ENCODE peak calls at places on chromosomes 6 and 20, in nine cellular contexts. One of them, this sample, is unnamed.
A peak's percentile ranks its signal among the peaks of the same experiment; 100 is the strongest.

GRCh38 chr6:46378161-46378881 is 112.9 kb downstream of the RCAN2 start:
- DNase-seq in stimulated activated CD8-positive, alpha-beta memory T cell treated with anti-CD3 and anti-CD28 coated beads, Interleukin-2, amount 100 ng/mL, for 1 hour: no peak
- DNase-seq in HepG2: no peak
- DNase-seq in AG04450: no peak
- DNase-seq in A172: no peak
- DNase-seq in SK-N-DZ: no peak
- DNase-seq in psoas muscle: no peak
- DNase-seq in Daoy: no peak
- DNase-seq in T-helper 1 cell: no peak
- DNase-seq in this sample: no peak

GRCh38 chr20:10504893-10505292 is 69.8 kb downstream of the SLX4IP start:
- DNase-seq in stimulated activated CD8-positive, alpha-beta memory T cell treated with anti-CD3 and anti-CD28 coated beads, Interleukin-2, amount 100 ng/mL, for 1 hour: no peak
- DNase-seq in HepG2: no peak
- DNase-seq in AG04450: no peak
- DNase-seq in A172: no peak
- DNase-seq in SK-N-DZ: no peak
- DNase-seq in psoas muscle: no peak
- DNase-seq in Daoy: no peak
- DNase-seq in T-helper 1 cell: no peak
- DNase-seq in this sample: no peak

GRCh38 chr6:125363010-125363359 is 61.2 kb upstream of the HDDC2 start:
- DNase-seq in stimulated activated CD8-positive, alpha-beta memory T cell treated with anti-CD3 and anti-CD28 coated beads, Interleukin-2, amount 100 ng/mL, for 1 hour: no peak
- DNase-seq in HepG2: peak; percentile 9
- DNase-seq in AG04450: no peak
- DNase-seq in A172: peak; percentile 37
- DNase-seq in SK-N-DZ: no peak
- DNase-seq in psoas muscle: no peak
- DNase-seq in Daoy: peak; percentile 84
- DNase-seq in T-helper 1 cell: no peak
- DNase-seq in this sample: peak; percentile 26

GRCh38 chr6:118307581-118307980 is 240.5 kb upstream of the PLN start:
- DNase-seq in stimulated activated CD8-positive, alpha-beta memory T cell treated with anti-CD3 and anti-CD28 coated beads, Interleukin-2, amount 100 ng/mL, for 1 hour: no peak
- DNase-seq in HepG2: no peak
- DNase-seq in AG04450: no peak
- DNase-seq in A172: no peak
- DNase-seq in SK-N-DZ: no peak
- DNase-seq in psoas muscle: no peak
- DNase-seq in Daoy: no peak
- DNase-seq in T-helper 1 cell: no peak
- DNase-seq in this sample: no peak

GRCh38 chr20:41618807-41619294 is 674 bp upstream of the CHD6 start:
- DNase-seq in stimulated activated CD8-positive, alpha-beta memory T cell treated with anti-CD3 and anti-CD28 coated beads, Interleukin-2, amount 100 ng/mL, for 1 hour: no peak
- DNase-seq in HepG2: no peak
- DNase-seq in AG04450: no peak
- DNase-seq in A172: peak; percentile 8
- DNase-seq in SK-N-DZ: no peak
- DNase-seq in psoas muscle: no peak
- DNase-seq in Daoy: no peak
- DNase-seq in T-helper 1 cell: no peak
- DNase-seq in this sample: no peak

GRCh38 chr6:88629838-88630462 is 333.5 kb downstream of the RNGTT start:
- DNase-seq in stimulated activated CD8-positive, alpha-beta memory T cell treated with anti-CD3 and anti-CD28 coated beads, Interleukin-2, amount 100 ng/mL, for 1 hour: no peak
- DNase-seq in HepG2: no peak
- DNase-seq in AG04450: no peak
- DNase-seq in A172: peak; percentile 4
- DNase-seq in SK-N-DZ: peak; percentile 6
- DNase-seq in psoas muscle: no peak
- DNase-seq in Daoy: peak; percentile 20
- DNase-seq in T-helper 1 cell: no peak
- DNase-seq in this sample: peak; percentile 11

GRCh38 chr6:32153252-32153834 is 598 bp upstream of the PPT2 start:
- DNase-seq in stimulated activated CD8-positive, alpha-beta memory T cell treated with anti-CD3 and anti-CD28 coated beads, Interleukin-2, amount 100 ng/mL, for 1 hour: no peak
- DNase-seq in HepG2: peak; percentile 48
- DNase-seq in AG04450: no peak
- DNase-seq in A172: no peak
- DNase-seq in SK-N-DZ: peak; percentile 68
- DNase-seq in psoas muscle: peak; percentile 64
- DNase-seq in Daoy: peak; percentile 76
- DNase-seq in T-helper 1 cell: no peak
- DNase-seq in this sample: peak; percentile 32

GRCh38 chr20:59724457-59725366 is 120.4 kb downstream of the PHACTR3 start:
- DNase-seq in stimulated activated CD8-positive, alpha-beta memory T cell treated with anti-CD3 and anti-CD28 coated beads, Interleukin-2, amount 100 ng/mL, for 1 hour: no peak
- DNase-seq in HepG2: no peak
- DNase-seq in AG04450: no peak
- DNase-seq in A172: no peak
- DNase-seq in SK-N-DZ: no peak
- DNase-seq in psoas muscle: no peak
- DNase-seq in Daoy: no peak
- DNase-seq in T-helper 1 cell: no peak
- DNase-seq in this sample: no peak

GRCh38 chr6:1798303-1798964 is 188.7 kb downstream of the FOXC1 start:
- DNase-seq in stimulated activated CD8-positive, alpha-beta memory T cell treated with anti-CD3 and anti-CD28 coated beads, Interleukin-2, amount 100 ng/mL, for 1 hour: no peak
- DNase-seq in HepG2: no peak
- DNase-seq in AG04450: no peak
- DNase-seq in A172: no peak
- DNase-seq in SK-N-DZ: no peak
- DNase-seq in psoas muscle: no peak
- DNase-seq in Daoy: no peak
- DNase-seq in T-helper 1 cell: no peak
- DNase-seq in this sample: no peak

GRCh38 chr6:144006731-144007454 is 1.2 kb downstream of the PLAGL1 start:
- DNase-seq in stimulated activated CD8-positive, alpha-beta memory T cell treated with anti-CD3 and anti-CD28 coated beads, Interleukin-2, amount 100 ng/mL, for 1 hour: no peak
- DNase-seq in HepG2: no peak
- DNase-seq in AG04450: no peak
- DNase-seq in A172: peak; percentile 11
- DNase-seq in SK-N-DZ: no peak
- DNase-seq in psoas muscle: peak; percentile 52
- DNase-seq in Daoy: peak; percentile 49
- DNase-seq in T-helper 1 cell: no peak
- DNase-seq in this sample: peak; percentile 46

GRCh38 chr6:54654376-54654775 is 192.2 kb upstream of the FAM83B start:
- DNase-seq in stimulated activated CD8-positive, alpha-beta memory T cell treated with anti-CD3 and anti-CD28 coated beads, Interleukin-2, amount 100 ng/mL, for 1 hour: no peak
- DNase-seq in HepG2: no peak
- DNase-seq in AG04450: no peak
- DNase-seq in A172: no peak
- DNase-seq in SK-N-DZ: no peak
- DNase-seq in psoas muscle: no peak
- DNase-seq in Daoy: no peak
- DNase-seq in T-helper 1 cell: no peak
- DNase-seq in this sample: no peak

GRCh38 chr6:121216928-121217327 is 117.4 kb downstream of the TBC1D32 start:
- DNase-seq in stimulated activated CD8-positive, alpha-beta memory T cell treated with anti-CD3 and anti-CD28 coated beads, Interleukin-2, amount 100 ng/mL, for 1 hour: no peak
- DNase-seq in HepG2: no peak
- DNase-seq in AG04450: peak; percentile 1
- DNase-seq in A172: no peak
- DNase-seq in SK-N-DZ: no peak
- DNase-seq in psoas muscle: no peak
- DNase-seq in Daoy: no peak
- DNase-seq in T-helper 1 cell: no peak
- DNase-seq in this sample: no peak

GRCh38 chr20:62356948-62357667 is 10.0 kb downstream of the LAMA5 start:
- DNase-seq in stimulated activated CD8-positive, alpha-beta memory T cell treated with anti-CD3 and anti-CD28 coated beads, Interleukin-2, amount 100 ng/mL, for 1 hour: no peak
- DNase-seq in HepG2: no peak
- DNase-seq in AG04450: no peak
- DNase-seq in A172: peak; percentile 95
- DNase-seq in SK-N-DZ: no peak
- DNase-seq in psoas muscle: peak; percentile 86
- DNase-seq in Daoy: peak; percentile 87
- DNase-seq in T-helper 1 cell: no peak
- DNase-seq in this sample: no peak

GRCh38 chr6:31878761-31879542 is at the start of gene SLC44A4:
- DNase-seq in stimulated activated CD8-positive, alpha-beta memory T cell treated with anti-CD3 and anti-CD28 coated beads, Interleukin-2, amount 100 ng/mL, for 1 hour: no peak
- DNase-seq in HepG2: no peak
- DNase-seq in AG04450: no peak
- DNase-seq in A172: no peak
- DNase-seq in SK-N-DZ: no peak
- DNase-seq in psoas muscle: no peak
- DNase-seq in Daoy: no peak
- DNase-seq in T-helper 1 cell: no peak
- DNase-seq in this sample: no peak

GRCh38 chr6:45965007-45965406 is 50.7 kb downstream of the CLIC5 start:
- DNase-seq in stimulated activated CD8-positive, alpha-beta memory T cell treated with anti-CD3 and anti-CD28 coated beads, Interleukin-2, amount 100 ng/mL, for 1 hour: no peak
- DNase-seq in HepG2: no peak
- DNase-seq in AG04450: no peak
- DNase-seq in A172: no peak
- DNase-seq in SK-N-DZ: no peak
- DNase-seq in psoas muscle: no peak
- DNase-seq in Daoy: no peak
- DNase-seq in T-helper 1 cell: no peak
- DNase-seq in this sample: no peak

GRCh38 chr6:169997930-169998218 is 246.5 kb downstream of the ERMARD start:
- DNase-seq in stimulated activated CD8-positive, alpha-beta memory T cell treated with anti-CD3 and anti-CD28 coated beads, Interleukin-2, amount 100 ng/mL, for 1 hour: no peak
- DNase-seq in HepG2: no peak
- DNase-seq in AG04450: no peak
- DNase-seq in A172: peak; percentile 6
- DNase-seq in SK-N-DZ: no peak
- DNase-seq in psoas muscle: no peak
- DNase-seq in Daoy: peak; percentile 70
- DNase-seq in T-helper 1 cell: no peak
- DNase-seq in this sample: no peak

GRCh38 chr6:140043357-140043756 is 668.9 kb upstream of the CITED2 start:
- DNase-seq in stimulated activated CD8-positive, alpha-beta memory T cell treated with anti-CD3 and anti-CD28 coated beads, Interleukin-2, amount 100 ng/mL, for 1 hour: no peak
- DNase-seq in HepG2: no peak
- DNase-seq in AG04450: peak; percentile 71
- DNase-seq in A172: peak; percentile 98
- DNase-seq in SK-N-DZ: no peak
- DNase-seq in psoas muscle: no peak
- DNase-seq in Daoy: peak; percentile 85
- DNase-seq in T-helper 1 cell: no peak
- DNase-seq in this sample: peak; percentile 66

GRCh38 chr6:167570460-167571400 is 245.8 kb downstream of the TTLL2 start:
- DNase-seq in stimulated activated CD8-positive, alpha-beta memory T cell treated with anti-CD3 and anti-CD28 coated beads, Interleukin-2, amount 100 ng/mL, for 1 hour: no peak
- DNase-seq in HepG2: no peak
- DNase-seq in AG04450: no peak
- DNase-seq in A172: no peak
- DNase-seq in SK-N-DZ: no peak
- DNase-seq in psoas muscle: no peak
- DNase-seq in Daoy: no peak
- DNase-seq in T-helper 1 cell: no peak
- DNase-seq in this sample: no peak

GRCh38 chr6:132490024-132490423 is 22.9 kb downstream of the STX7 start:
- DNase-seq in stimulated activated CD8-positive, alpha-beta memory T cell treated with anti-CD3 and anti-CD28 coated beads, Interleukin-2, amount 100 ng/mL, for 1 hour: no peak
- DNase-seq in HepG2: no peak
- DNase-seq in AG04450: no peak
- DNase-seq in A172: no peak
- DNase-seq in SK-N-DZ: no peak
- DNase-seq in psoas muscle: peak; percentile 51
- DNase-seq in Daoy: no peak
- DNase-seq in T-helper 1 cell: no peak
- DNase-seq in this sample: no peak

GRCh38 chr6:161228911-161229591 is 44.8 kb downstream of the AGPAT4 start:
- DNase-seq in stimulated activated CD8-positive, alpha-beta memory T cell treated with anti-CD3 and anti-CD28 coated beads, Interleukin-2, amount 100 ng/mL, for 1 hour: no peak
- DNase-seq in HepG2: no peak
- DNase-seq in AG04450: peak; percentile 65
- DNase-seq in A172: peak; percentile 86
- DNase-seq in SK-N-DZ: no peak
- DNase-seq in psoas muscle: no peak
- DNase-seq in Daoy: peak; percentile 85
- DNase-seq in T-helper 1 cell: no peak
- DNase-seq in this sample: peak; percentile 60

GRCh38 chr6:43054206-43054943 is 724 bp upstream of the CUL7 start:
- DNase-seq in stimulated activated CD8-positive, alpha-beta memory T cell treated with anti-CD3 and anti-CD28 coated beads, Interleukin-2, amount 100 ng/mL, for 1 hour: no peak
- DNase-seq in HepG2: no peak
- DNase-seq in AG04450: no peak
- DNase-seq in A172: no peak
- DNase-seq in SK-N-DZ: no peak
- DNase-seq in psoas muscle: no peak
- DNase-seq in Daoy: no peak
- DNase-seq in T-helper 1 cell: no peak
- DNase-seq in this sample: no peak

GRCh38 chr6:43181942-43182860 is at the start of gene CUL9:
- DNase-seq in stimulated activated CD8-positive, alpha-beta memory T cell treated with anti-CD3 and anti-CD28 coated beads, Interleukin-2, amount 100 ng/mL, for 1 hour: peak; percentile 62
- DNase-seq in HepG2: peak; percentile 60
- DNase-seq in AG04450: no peak
- DNase-seq in A172: peak; percentile 31
- DNase-seq in SK-N-DZ: peak; percentile 83
- DNase-seq in psoas muscle: peak; percentile 94
- DNase-seq in Daoy: peak; percentile 89
- DNase-seq in T-helper 1 cell: peak; percentile 74
- DNase-seq in this sample: peak; percentile 79

GRCh38 chr6:46799657-46800056 is 6.5 kb downstream of the MEP1A start:
- DNase-seq in stimulated activated CD8-positive, alpha-beta memory T cell treated with anti-CD3 and anti-CD28 coated beads, Interleukin-2, amount 100 ng/mL, for 1 hour: no peak
- DNase-seq in HepG2: no peak
- DNase-seq in AG04450: no peak
- DNase-seq in A172: no peak
- DNase-seq in SK-N-DZ: no peak
- DNase-seq in psoas muscle: no peak
- DNase-seq in Daoy: no peak
- DNase-seq in T-helper 1 cell: no peak
- DNase-seq in this sample: no peak

GRCh38 chr20:39716796-39717341 is 754.7 kb downstream of the DHX35 start:
- DNase-seq in stimulated activated CD8-positive, alpha-beta memory T cell treated with anti-CD3 and anti-CD28 coated beads, Interleukin-2, amount 100 ng/mL, for 1 hour: no peak
- DNase-seq in HepG2: no peak
- DNase-seq in AG04450: no peak
- DNase-seq in A172: no peak
- DNase-seq in SK-N-DZ: no peak
- DNase-seq in psoas muscle: no peak
- DNase-seq in Daoy: no peak
- DNase-seq in T-helper 1 cell: no peak
- DNase-seq in this sample: no peak

GRCh38 chr6:37690964-37691735 is 6.5 kb downstream of the MDGA1 start:
- DNase-seq in stimulated activated CD8-positive, alpha-beta memory T cell treated with anti-CD3 and anti-CD28 coated beads, Interleukin-2, amount 100 ng/mL, for 1 hour: no peak
- DNase-seq in HepG2: no peak
- DNase-seq in AG04450: no peak
- DNase-seq in A172: no peak
- DNase-seq in SK-N-DZ: no peak
- DNase-seq in psoas muscle: no peak
- DNase-seq in Daoy: no peak
- DNase-seq in T-helper 1 cell: no peak
- DNase-seq in this sample: no peak